ENCODE peak calls at places on chromosomes 12 and 14, in seven cellular contexts. I, Z, B, A, S, M and K are unnamed samples.

GRCh38 chr12:57875753-57876547 is 29.4 kb upstream of the CTDSP2 start:
- DNase-seq in I (no peak), Z (no peak), B (no peak), A (no peak), S (no peak), M (no peak), K (peak; percentile 48)

GRCh38 chr12:49370539-49370938 is 3.3 kb downstream of the SPATS2 start:
- DNase-seq in I (no peak), Z (no peak), B (no peak), A (no peak), S (no peak), M (no peak), K (no peak)

GRCh38 chr12:132525833-132526455 is 36.0 kb downstream of the FBRSL1 start:
- DNase-seq in I (no peak), Z (no peak), B (no peak), A (peak; percentile 64), S (no peak), M (no peak), K (no peak)

GRCh38 chr12:10189653-10190052 is 10.8 kb downstream of the TMEM52B start:
- DNase-seq in I (no peak), Z (no peak), B (no peak), A (no peak), S (no peak), M (no peak), K (no peak)

GRCh38 chr12:116236148-116236731 is 41.3 kb downstream of the MED13L start:
- DNase-seq in I (no peak), Z (no peak), B (no peak), A (peak; percentile 76), S (peak; percentile 75), M (peak; percentile 61), K (peak; percentile 71)

GRCh38 chr12:100279612-100280244 is 12.8 kb downstream of the SCYL2 start:
- DNase-seq in I (no peak), Z (no peak), B (no peak), A (peak; percentile 70), S (peak; percentile 55), M (no peak), K (no peak)

GRCh38 chr12:95763809-95764253 is 26.7 kb downstream of the NTN4 start:
- DNase-seq in I (no peak), Z (peak; percentile 49), B (peak; percentile 66), A (no peak), S (peak; percentile 92), M (peak; percentile 37), K (peak; percentile 60)

GRCh38 chr14:22801716-22802115 is 13.5 kb downstream of the SLC7A7 start:
- DNase-seq in I (no peak), Z (no peak), B (no peak), A (no peak), S (no peak), M (no peak), K (no peak)

GRCh38 chr12:94805749-94806148 is 155.4 kb upstream of the TMCC3 start:
- DNase-seq in I (no peak), Z (no peak), B (no peak), A (no peak), S (peak; percentile 92), M (no peak), K (no peak)

GRCh38 chr14:102362084-102362483 is 606 bp downstream of the CINP start:
- DNase-seq in I (no peak), Z (no peak), B (no peak), A (no peak), S (peak; percentile 47), M (no peak), K (no peak)

GRCh38 chr14:85619866-85620265 is 89.9 kb downstream of the FLRT2 start:
- DNase-seq in I (no peak), Z (no peak), B (no peak), A (no peak), S (no peak), M (no peak), K (no peak)

GRCh38 chr12:94173660-94174265 is 25.4 kb downstream of the PLXNC1 start:
- DNase-seq in I (no peak), Z (no peak), B (no peak), A (no peak), S (no peak), M (no peak), K (no peak)

GRCh38 chr12:124705545-124706138 is 138.2 kb upstream of the NCOR2 start:
- DNase-seq in I (no peak), Z (no peak), B (no peak), A (no peak), S (no peak), M (no peak), K (no peak)

GRCh38 chr12:113788020-113788856 is 177.9 kb downstream of the RBM19 start:
- DNase-seq in I (no peak), Z (no peak), B (no peak), A (no peak), S (peak; percentile 20), M (no peak), K (peak; percentile 33)

GRCh38 chr12:97944576-97944975 is 482.0 kb downstream of the RMST start:
- DNase-seq in I (no peak), Z (no peak), B (no peak), A (no peak), S (no peak), M (no peak), K (no peak)

GRCh38 chr12:96064266-96064665 is 28.9 kb upstream of the LTA4H start:
- DNase-seq in I (no peak), Z (no peak), B (no peak), A (no peak), S (no peak), M (no peak), K (no peak)

GRCh38 chr14:98270201-98270600 is 1001.8 kb downstream of the BCL11B start:
- DNase-seq in I (no peak), Z (no peak), B (no peak), A (no peak), S (no peak), M (no peak), K (no peak)

GRCh38 chr14:52025310-52025709 is 36.0 kb downstream of the RTRAF start:
- DNase-seq in I (no peak), Z (no peak), B (no peak), A (no peak), S (peak; percentile 64), M (no peak), K (no peak)

GRCh38 chr12:94193168-94193567 is 44.8 kb downstream of the PLXNC1 start:
- DNase-seq in I (no peak), Z (no peak), B (no peak), A (no peak), S (no peak), M (no peak), K (no peak)

GRCh38 chr12:47797432-47797831 is 22.3 kb downstream of the HDAC7 start:
- DNase-seq in I (no peak), Z (no peak), B (no peak), A (peak; percentile 73), S (no peak), M (no peak), K (peak; percentile 48)

GRCh38 chr12:47798481-47798948 is 21.2 kb downstream of the HDAC7 start:
- DNase-seq in I (no peak), Z (no peak), B (no peak), A (no peak), S (no peak), M (no peak), K (no peak)

GRCh38 chr12:47800582-47800981 is 19.1 kb downstream of the HDAC7 start:
- DNase-seq in I (no peak), Z (no peak), B (no peak), A (no peak), S (no peak), M (no peak), K (no peak)

GRCh38 chr12:47801170-47801903 is 18.4 kb downstream of the HDAC7 start:
- DNase-seq in I (no peak), Z (peak; percentile 78), B (no peak), A (no peak), S (peak; percentile 20), M (peak; percentile 47), K (no peak)

GRCh38 chr12:47799357-47799955 is 20.2 kb downstream of the HDAC7 start:
- DNase-seq in I (no peak), Z (peak; percentile 88), B (no peak), A (no peak), S (no peak), M (no peak), K (no peak)
- H3K4me1 ChIP-seq in I (peaks cover 20% of the 10 kb centered on the region), Z (peaks cover 6% of the 10 kb centered on the region), B (peaks cover 59% of the 10 kb centered on the region), A (peaks cover 3% of the 10 kb centered on the region), S (peaks cover 49% of the 10 kb centered on the region), M (peaks cover 52% of the 10 kb centered on the region), K (no peaks in the 10 kb centered on the region)

DNA sequence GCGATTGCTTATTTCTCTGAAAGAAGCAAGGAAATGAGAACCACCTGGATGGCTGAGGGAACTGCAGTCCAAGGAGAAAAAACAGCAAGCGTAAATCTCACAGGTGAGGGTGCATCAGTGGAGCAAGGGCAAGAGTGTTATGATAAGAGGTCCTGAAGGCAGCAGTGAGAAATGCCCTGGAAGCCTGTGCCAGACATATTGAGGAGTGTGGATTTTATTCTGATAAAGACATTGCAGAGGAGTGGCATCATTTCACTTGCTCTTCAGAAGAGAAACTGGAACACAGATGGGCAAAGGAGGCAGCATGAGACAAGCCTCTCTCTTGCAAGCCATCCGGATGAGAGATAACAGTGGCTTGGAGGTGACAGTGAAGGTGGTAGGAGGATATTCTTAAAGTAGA is 78.5 kb downstream of the PDE3A start:
- DNase-seq in I (no peak), Z (no peak), B (no peak), A (no peak), S (no peak), M (no peak), K (no peak)
- H3K36me3 ChIP-seq in I (no peaks in the 10 kb centered on the region), Z (no peaks in the 10 kb centered on the region), B (no peaks in the 10 kb centered on the region), A (no peaks in the 10 kb centered on the region), S (no peaks in the 10 kb centered on the region), M (no peaks in the 10 kb centered on the region), K (no peaks in the 10 kb centered on the region)

GRCh38 chr14:103530390-103530789 is 1.4 kb downstream of the TRMT61A start:
- DNase-seq in I (peak; percentile 59), Z (peak; percentile 46), B (no peak), A (peak; percentile 79), S (peak; percentile 30), M (no peak), K (peak; percentile 71)
- H3K4me3 ChIP-seq in I (no peak overlapping the region), Z (no peak overlapping the region), B (peak overlapping the region; percentile 90), A (peak overlapping the region; percentile 97), S (peak overlapping the region; percentile 99), M (no peak overlapping the region), K (peak overlapping the region; percentile 96)

GRCh38 chr14:76928301-76928700 is 100.2 kb downstream of the IRF2BPL start:
- DNase-seq in I (peak; percentile 48), Z (no peak), B (no peak), A (no peak), S (no peak), M (no peak), K (no peak)

GRCh38 chr14:76926521-76927251 is 100.5 kb downstream of the LRRC74A start:
- DNase-seq in I (peak; percentile 83), Z (peak; percentile 75), B (peak; percentile 79), A (peak; percentile 73), S (peak; percentile 85), M (peak; percentile 55), K (peak; percentile 51)

GRCh38 chr14:76931629-76932402 is 96.7 kb downstream of the IRF2BPL start:
- DNase-seq in I (no peak), Z (no peak), B (no peak), A (no peak), S (no peak), M (no peak), K (no peak)

GRCh38 chr14:76930549-76930948 is 98.0 kb downstream of the IRF2BPL start:
- DNase-seq in I (no peak), Z (no peak), B (no peak), A (no peak), S (no peak), M (no peak), K (no peak)

DNA sequence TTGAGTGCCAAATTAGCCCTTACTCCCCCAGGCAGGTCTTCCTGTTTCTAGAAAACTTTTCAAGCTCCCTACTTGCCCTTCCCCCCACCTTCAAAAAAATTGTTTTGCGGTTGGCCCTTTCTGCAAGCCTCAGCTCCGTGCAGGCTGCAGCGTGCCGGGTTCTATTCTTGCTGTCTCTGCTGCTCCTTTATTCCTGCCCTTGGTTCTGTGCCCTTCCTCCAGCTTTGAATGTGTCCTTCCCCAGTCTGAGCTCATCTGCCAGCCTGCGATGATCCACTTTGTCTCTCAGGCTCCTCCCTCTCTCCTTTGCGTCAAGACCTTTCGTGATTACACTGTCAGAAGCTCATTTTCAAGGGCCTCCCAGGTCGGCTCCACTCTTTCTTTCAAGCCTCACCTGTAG is 98.6 kb downstream of the IRF2BPL start:
- DNase-seq in I (no peak), Z (peak; percentile 79), B (no peak), A (peak; percentile 62), S (no peak), M (peak; percentile 50), K (no peak)
- H3K4me1 ChIP-seq in I (peaks cover 21% of the 10 kb centered on the region), Z (no peaks in the 10 kb centered on the region), B (peaks cover 26% of the 10 kb centered on the region), A (peaks cover 62% of the 10 kb centered on the region), S (peaks cover 30% of the 10 kb centered on the region), M (no peaks in the 10 kb centered on the region), K (peaks cover 10% of the 10 kb centered on the region)